ENCODE peak calls at places on chromosomes 3 and 15, in four cellular contexts. S is neural progenitor cell, Q is iPS DF 6.9, J is heart right ventricle. U is an unnamed sample.

GRCh38 chr3:167740961-167741587 is 5.6 kb downstream of the SERPINI1 start:
- DNase-seq in S (peak), Q (no peak), J (no peak), U (no peak)

GRCh38 chr3:58858126-58858525 is 191.6 kb upstream of the FAM3D start:
- DNase-seq in J (no peak), S (no peak), Q (no peak), U (no peak)

GRCh38 chr3:181533811-181534210 is 177.9 kb upstream of the SOX2 start:
- DNase-seq in J (no peak), Q (no peak), S (peak), U (no peak)

GRCh38 chr3:119234610-119235009 is 6.1 kb downstream of the B4GALT4 start:
- DNase-seq in J (no peak), Q (no peak), S (no peak), U (no peak)

GRCh38 chr3:79019137-79019923 is 748.5 kb downstream of the ROBO1 start:
- DNase-seq in S (peak), J (peak), Q (peak), U (peak)

GRCh38 chr3:123449986-123450474 is 1.1 kb upstream of the ADCY5 start:
- DNase-seq in J (peak), Q (no peak), S (peak), U (no peak)

GRCh38 chr15:78615151-78615589 is 5.6 kb downstream of the CHRNA3 start:
- DNase-seq in S (no peak), Q (no peak), J (no peak), U (no peak)

GRCh38 chr3:150371741-150372254 is 36.3 kb upstream of the TSC22D2 start:
- DNase-seq in S (peak), Q (no peak), J (no peak), U (no peak)

GRCh38 chr3:72872183-72872582 is 15.7 kb upstream of the GXYLT2 start:
- DNase-seq in S (no peak), J (no peak), Q (no peak), U (no peak)

GRCh38 chr3:170222647-170223541 is 670 bp downstream of the PRKCI start:
- DNase-seq in J (no peak), S (peak), Q (no peak), U (peak)

GRCh38 chr3:26350853-26351252 is 271.7 kb upstream of the LRRC3B start:
- DNase-seq in Q (no peak), J (no peak), S (no peak), U (peak)

GRCh38 chr3:190120161-190121060 is at the start of gene P3H2:
- DNase-seq in J (peak), Q (peak), S (peak), U (peak)

GRCh38 chr3:98695816-98696215 is 67.3 kb upstream of the ST3GAL6 start:
- DNase-seq in Q (no peak), S (no peak), J (no peak), U (no peak)

GRCh38 chr3:194620192-194620591 is 13.0 kb downstream of the TMEM44 start:
- DNase-seq in Q (no peak), J (no peak), S (no peak), U (no peak)

GRCh38 chr15:100869151-100869999 is 10.3 kb upstream of the ALDH1A3 start:
- DNase-seq in S (peak), Q (no peak), J (no peak), U (no peak)

GRCh38 chr3:69509288-69509687 is 123.4 kb upstream of the FRMD4B start:
- DNase-seq in S (no peak), Q (no peak), J (no peak), U (no peak)

GRCh38 chr3:52986938-52987337 is 58.9 kb downstream of the SFMBT1 start:
- DNase-seq in Q (no peak), J (no peak), S (peak), U (no peak)

GRCh38 chr3:13149331-13150203 is 76.3 kb upstream of the IQSEC1 start:
- DNase-seq in S (no peak), J (no peak), Q (no peak), U (no peak)

GRCh38 chr15:78992416-78993256 is 47.8 kb upstream of the CTSH start:
- DNase-seq in J (no peak), Q (no peak), S (no peak), U (no peak)

GRCh38 chr3:46695177-46695961 is 1.9 kb upstream of the ALS2CL start:
- DNase-seq in S (peak), J (peak), Q (peak), U (peak)

GRCh38 chr3:125125822-125126245 is 70.0 kb upstream of the HEG1 start:
- DNase-seq in S (no peak), J (no peak), Q (no peak), U (no peak)

GRCh38 chr3:187713504-187713903 is 11.1 kb upstream of the RTP2 start:
- DNase-seq in S (no peak), Q (no peak), J (no peak), U (no peak)

GRCh38 chr3:150626148-150626930 is 23.2 kb downstream of the SELENOT start:
- DNase-seq in J (no peak), Q (no peak), S (no peak), U (no peak)

GRCh38 chr15:42427429-42428223 is 63.3 kb downstream of the ZNF106 start:
- DNase-seq in S (no peak), J (no peak), Q (no peak), U (no peak)

GRCh38 chr3:127064391-127065137 is 81.6 kb downstream of the PLXNA1 start:
- DNase-seq in Q (no peak), J (no peak), S (no peak), U (no peak)

GRCh38 chr3:87287025-87287424 is 10.6 kb upstream of the POU1F1 start:
- DNase-seq in S (no peak), Q (no peak), J (no peak), U (no peak)

GRCh38 chr3:194465920-194466570 is 20.8 kb downstream of the ATP13A3 start:
- DNase-seq in S (no peak), J (no peak), Q (no peak), U (no peak)

GRCh38 chr3:193640728-193641127 is 47.7 kb downstream of the OPA1 start:
- DNase-seq in J (no peak), Q (no peak), S (no peak), U (no peak)

GRCh38 chr15:45618813-45619212 is 16.0 kb upstream of the SQOR start:
- DNase-seq in Q (no peak), S (peak), J (no peak), U (no peak)

GRCh38 chr3:175258763-175259162 is 399.6 kb downstream of the NAALADL2 start:
- DNase-seq in S (no peak), J (no peak), Q (no peak), U (no peak)

GRCh38 chr3:73787620-73788019 is 162.9 kb upstream of the PDZRN3 start:
- DNase-seq in S (no peak), Q (no peak), J (no peak), U (no peak)

GRCh38 chr3:182284793-182285192 is 508.5 kb upstream of the ATP11B start:
- DNase-seq in S (no peak), Q (peak), J (no peak), U (no peak)

GRCh38 chr3:87350367-87351199 is 74.2 kb upstream of the POU1F1 start:
- DNase-seq in Q (peak), J (no peak), S (peak), U (peak)

GRCh38 chr3:36546196-36546595 is 165.9 kb downstream of the STAC start:
- DNase-seq in S (no peak), J (no peak), Q (no peak), U (no peak)

GRCh38 chr15:91849180-91849579 is 4.3 kb upstream of the SLCO3A1 start:
- DNase-seq in Q (no peak), J (no peak), S (no peak), U (no peak)

GRCh38 chr3:29441020-29441324 is 160.1 kb downstream of the RBMS3 start:
- DNase-seq in S (no peak), Q (no peak), J (no peak), U (no peak)

GRCh38 chr3:162666835-162667234 is 1170.2 kb downstream of the OTOL1 start:
- DNase-seq in S (no peak), J (no peak), Q (no peak), U (no peak)

GRCh38 chr15:101026686-101027272 is 107.6 kb downstream of the LRRK1 start:
- DNase-seq in Q (no peak), S (no peak), J (no peak), U (no peak)

GRCh38 chr15:28915935-28916334 is 30.2 kb downstream of the APBA2 start:
- DNase-seq in S (no peak), Q (no peak), J (no peak), U (no peak)

DNA sequence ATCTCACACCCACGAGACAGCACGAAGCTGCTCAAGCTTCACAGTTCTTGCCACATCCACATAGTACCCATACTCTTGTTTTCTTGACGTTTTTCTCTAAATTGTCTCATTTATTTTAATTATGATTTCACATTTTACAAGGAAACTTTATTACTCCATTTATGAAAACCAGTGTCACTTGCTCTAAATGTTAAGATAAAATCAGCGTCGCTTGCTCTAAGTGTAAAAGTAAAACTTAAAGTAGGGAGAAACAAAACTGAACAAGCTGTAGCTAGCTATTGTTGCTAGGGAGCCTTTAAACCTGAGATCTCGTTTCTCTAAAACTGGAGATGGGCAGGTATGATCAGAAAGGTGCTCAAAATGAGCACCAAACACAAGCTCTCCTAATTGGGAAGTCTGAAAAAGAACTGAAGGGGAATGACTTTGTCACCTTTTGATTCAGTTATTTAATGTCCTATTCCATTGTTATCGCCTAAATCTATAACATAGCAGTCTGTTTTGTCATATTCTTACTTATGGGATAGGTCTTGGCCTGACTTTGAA is 695 bp downstream of the IFT122 start:
- DNase-seq in S (no peak), Q (no peak), J (no peak), U (no peak)
- H3K4me3 ChIP-seq in S (peak), Q (peak), J (peak), U (peak)

GRCh38 chr15:51163843-51164242 is 69.1 kb upstream of the TNFAIP8L3 start:
- DNase-seq in S (no peak), Q (no peak), J (no peak), U (no peak)

GRCh38 chr15:51161491-51162260 is 67.0 kb upstream of the TNFAIP8L3 start:
- DNase-seq in J (no peak), Q (no peak), S (no peak), U (no peak)

GRCh38 chr15:51162865-51163762 is 68.4 kb upstream of the TNFAIP8L3 start:
- DNase-seq in S (peak), Q (peak), J (peak), U (peak)

GRCh38 chr15:51156957-51157356 is 62.3 kb upstream of the TNFAIP8L3 start:
- DNase-seq in J (no peak), S (no peak), Q (no peak), U (no peak)

GRCh38 chr15:51160484-51160883 is 65.8 kb upstream of the TNFAIP8L3 start:
- DNase-seq in S (no peak), Q (no peak), J (no peak), U (no peak)
- H3K4me3 ChIP-seq in S (no peak), Q (no peak), J (no peak), U (no peak)

GRCh38 chr15:81225161-81225671 is 28.5 kb downstream of the IL16 start:
- DNase-seq in S (no peak), Q (no peak), J (peak), U (no peak)
- H3K4me3 ChIP-seq in S (no peak), Q (no peak), J (no peak), U (no peak)

GRCh38 chr3:138950701-138951100 is 3.7 kb downstream of the FOXL2NB start:
- DNase-seq in Q (no peak), S (no peak), J (no peak), U (no peak)
- H3K4me3 ChIP-seq in Q (no peak), S (peak), J (no peak), U (no peak)

GRCh38 chr15:25862087-25862468 is 1.0 kb downstream of the ATP10A start:
- DNase-seq in J (no peak), Q (no peak), S (no peak), U (no peak)
- H3K4me3 ChIP-seq in J (peak), Q (peak), S (peak), U (peak)

DNA sequence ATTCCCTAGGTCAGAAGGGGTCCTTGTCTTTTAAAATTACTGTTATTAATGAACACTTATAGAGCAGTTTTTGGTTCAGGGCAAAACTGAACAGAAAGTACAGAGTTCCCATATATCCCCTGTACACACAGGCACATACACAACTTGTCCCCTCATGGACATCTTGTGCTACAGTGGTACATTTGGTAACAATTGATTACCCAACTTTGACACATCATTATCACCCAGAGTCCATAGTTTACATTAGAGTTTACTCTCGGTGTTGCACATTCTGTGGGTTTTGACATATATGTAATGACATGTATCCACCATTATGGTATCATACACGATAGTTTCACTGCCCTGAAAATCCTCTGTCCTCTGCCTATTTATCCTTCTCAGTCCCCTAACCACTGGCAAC is 984 bp upstream of the EDC3 start:
- DNase-seq in Q (no peak), S (no peak), J (no peak), U (no peak)
- H3K4me3 ChIP-seq in Q (no peak), S (peak), J (no peak), U (no peak)

GRCh38 chr15:38074029-38074428 is 139.6 kb downstream of the TMCO5A start:
- DNase-seq in Q (no peak), S (no peak), J (no peak), U (no peak)

GRCh38 chr15:38073278-38073930 is 139.0 kb downstream of the TMCO5A start:
- DNase-seq in Q (no peak), J (no peak), S (peak), U (peak)

GRCh38 chr15:38071211-38071972 is 137.0 kb downstream of the TMCO5A start:
- DNase-seq in S (no peak), J (no peak), Q (no peak), U (no peak)

GRCh38 chr15:38072007-38072506 is 137.6 kb downstream of the TMCO5A start:
- DNase-seq in S (no peak), Q (no peak), J (no peak), U (no peak)

GRCh38 chr15:38072507-38073277 is 138.3 kb downstream of the TMCO5A start:
- DNase-seq in S (peak), Q (peak), J (peak), U (peak)
- H3K4me3 ChIP-seq in S (peak), Q (peak), J (peak), U (peak)